ENCODE peak calls at places on chromosomes 3 and 15, in seven cellular contexts. P is GM12865, U is Calu3, X is endothelial cell, Q is WTC11, J is astrocyte of the spinal cord, M is heart right ventricle. Z is an unnamed sample.

GRCh38 chr15:59362339-59362738 is 10.3 kb downstream of the MYO1E start:
- DNase-seq in P (no peak), U (no peak), X (no peak), Q (no peak), J (no peak), M (no peak), Z (no peak)

GRCh38 chr3:186589856-186590579 is 19.5 kb downstream of the DNAJB11 start:
- DNase-seq in P (no peak), U (peak), X (no peak), Q (no peak), J (no peak), M (no peak), Z (no peak)

GRCh38 chr15:80944818-80945217 is 44.8 kb downstream of the MESD start:
- DNase-seq in P (no peak), U (no peak), X (no peak), Q (no peak), J (no peak), M (no peak), Z (no peak)

GRCh38 chr3:119240101-119240581 is 537 bp downstream of the B4GALT4 start:
- DNase-seq in P (no peak), U (peak), X (peak), Q (peak), J (peak), M (peak), Z (peak)

GRCh38 chr15:63597033-63597790 is at the start of gene FBXL22:
- DNase-seq in P (no peak), U (no peak), X (no peak), Q (no peak), J (peak), M (peak), Z (no peak)

GRCh38 chr3:67526246-67526645 is 128.2 kb downstream of the SUCLG2 start:
- DNase-seq in P (no peak), U (no peak), X (no peak), Q (no peak), J (peak), M (no peak), Z (no peak)

GRCh38 chr3:15023249-15023648 is 41.9 kb downstream of the MRPS25 start:
- DNase-seq in P (no peak), U (no peak), X (no peak), Q (no peak), J (no peak), M (no peak), Z (no peak)

GRCh38 chr3:115081444-115081843 is 65.6 kb downstream of the ZBTB20 start:
- DNase-seq in P (no peak), U (no peak), X (no peak), Q (no peak), J (no peak), M (no peak), Z (no peak)

GRCh38 chr15:70051948-70052633 is 45.6 kb downstream of the TLE3 start:
- DNase-seq in P (no peak), U (no peak), X (no peak), Q (no peak), J (no peak), M (no peak), Z (no peak)

GRCh38 chr3:5376761-5377160 is 189.3 kb downstream of the EDEM1 start:
- DNase-seq in P (peak), U (peak), X (no peak), Q (peak), J (no peak), M (no peak), Z (no peak)

GRCh38 chr3:136752046-136752326 is 192 bp downstream of the STAG1 start:
- DNase-seq in P (no peak), U (no peak), X (no peak), Q (no peak), J (no peak), M (no peak), Z (peak)

GRCh38 chr3:126667631-126668449 is 12.9 kb upstream of the TXNRD3 start:
- DNase-seq in P (no peak), U (peak), X (no peak), Q (no peak), J (no peak), M (no peak), Z (no peak)

GRCh38 chr3:55246016-55246415 is 241.1 kb downstream of the WNT5A start:
- DNase-seq in P (no peak), U (no peak), X (no peak), Q (no peak), J (peak), M (no peak), Z (no peak)

GRCh38 chr3:133038089-133038730 is at the start of gene TMEM108:
- DNase-seq in P (no peak), U (no peak), X (peak), Q (peak), J (peak), M (peak), Z (peak)

GRCh38 chr15:89217031-89217430 is 4.3 kb downstream of the RLBP1 start:
- DNase-seq in P (no peak), U (no peak), X (no peak), Q (no peak), J (no peak), M (no peak), Z (no peak)

GRCh38 chr15:41394924-41395323 is 7.4 kb downstream of the NDUFAF1 start:
- DNase-seq in P (no peak), U (no peak), X (no peak), Q (no peak), J (no peak), M (no peak), Z (no peak)

GRCh38 chr3:14328422-14328821 is 74.0 kb upstream of the SLC6A6 start:
- DNase-seq in P (no peak), U (no peak), X (no peak), Q (no peak), J (no peak), M (no peak), Z (no peak)

GRCh38 chr15:74789171-74789627 is 7.3 kb downstream of the CSK start:
- DNase-seq in P (peak), U (peak), X (no peak), Q (no peak), J (no peak), M (no peak), Z (no peak)

GRCh38 chr3:57530071-57530608 is 14.0 kb downstream of the DNAH12 start:
- DNase-seq in P (no peak), U (peak), X (no peak), Q (no peak), J (peak), M (no peak), Z (no peak)

GRCh38 chr15:34018021-34018645 is 20.9 kb downstream of the AVEN start:
- DNase-seq in P (no peak), U (no peak), X (no peak), Q (no peak), J (no peak), M (no peak), Z (no peak)

GRCh38 chr15:73951591-73951990 is 25.3 kb downstream of the LOXL1 start:
- DNase-seq in P (no peak), U (no peak), X (no peak), Q (no peak), J (no peak), M (no peak), Z (no peak)

GRCh38 chr15:66702770-66703539 is 919 bp downstream of the SMAD6 start:
- DNase-seq in P (no peak), U (no peak), X (peak), Q (peak), J (no peak), M (peak), Z (no peak)

GRCh38 chr15:91537868-91538267 is 315.6 kb upstream of the SLCO3A1 start:
- DNase-seq in P (no peak), U (no peak), X (no peak), Q (no peak), J (no peak), M (no peak), Z (no peak)

GRCh38 chr3:172321035-172321434 is 127.2 kb downstream of the GHSR start:
- DNase-seq in P (peak), U (no peak), X (no peak), Q (no peak), J (peak), M (no peak), Z (peak)

GRCh38 chr3:20658491-20658890 is 472.5 kb upstream of the SGO1 start:
- DNase-seq in P (no peak), U (no peak), X (no peak), Q (no peak), J (no peak), M (no peak), Z (no peak)

GRCh38 chr3:126261037-126261436 is 80.7 kb upstream of the ALDH1L1 start:
- DNase-seq in P (no peak), U (peak), X (no peak), Q (no peak), J (peak), M (peak), Z (no peak)

GRCh38 chr15:77221708-77222107 is 150.8 kb upstream of the TSPAN3 start:
- DNase-seq in P (no peak), U (no peak), X (no peak), Q (no peak), J (no peak), M (no peak), Z (no peak)
- TF ChIP-seq CTCF in P (no peak), U (no peak), X (no peak), Q (no peak), J (no peak), M (no peak), Z (no peak)

DNA sequence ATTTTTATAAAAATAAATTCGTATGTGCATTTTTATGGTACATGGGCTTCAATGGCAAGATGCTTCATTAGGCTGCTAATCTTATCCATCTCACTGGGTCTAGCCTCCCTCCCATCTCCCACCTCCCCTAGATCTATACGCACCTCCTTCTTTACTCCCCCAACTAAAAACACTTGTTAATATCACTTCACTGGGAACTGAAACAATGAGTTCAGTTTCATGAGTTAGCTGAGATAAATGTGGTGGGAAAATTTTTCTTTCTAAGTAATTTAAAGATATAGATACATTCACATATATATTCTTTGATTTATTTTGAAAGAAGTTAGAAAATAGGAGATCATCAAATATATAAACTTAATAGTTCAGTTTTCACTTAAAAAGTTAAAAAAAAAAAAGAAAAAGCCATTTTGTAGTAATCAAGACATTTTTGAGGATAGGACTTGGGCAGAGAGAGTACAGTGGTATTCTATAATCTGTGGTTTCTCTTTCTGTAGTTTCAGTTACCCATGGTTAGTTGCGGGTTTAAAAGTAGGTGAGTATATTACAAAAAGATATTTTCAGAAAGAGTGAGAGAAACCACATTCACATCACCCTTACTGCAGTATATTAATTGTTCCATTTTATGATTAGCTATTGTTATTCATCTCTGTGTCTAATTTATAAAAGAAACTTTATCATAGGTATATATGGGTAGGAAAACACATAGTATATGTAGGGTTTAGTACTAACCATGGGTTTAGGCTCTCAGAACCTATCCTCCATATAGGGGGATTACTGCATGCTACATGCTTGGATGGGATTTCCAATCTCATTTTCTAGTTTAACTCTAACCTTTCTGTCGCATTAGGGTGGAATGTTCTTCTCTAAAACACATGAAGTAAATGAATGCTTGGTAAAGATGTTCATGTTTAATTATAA is 316.0 kb upstream of the CBLB start:
- DNase-seq in P (peak), U (no peak), X (no peak), Q (no peak), J (no peak), M (no peak), Z (peak)
- TF ChIP-seq CTCF in P (no peak), U (no peak), X (no peak), Q (no peak), J (no peak), M (no peak), Z (no peak)

GRCh38 chr3:39467394-39468107 is at the start of gene MOBP:
- DNase-seq in P (no peak), U (no peak), X (no peak), Q (no peak), J (no peak), M (no peak), Z (no peak)

GRCh38 chr3:39460677-39461076 is 6.8 kb upstream of the MOBP start:
- DNase-seq in P (no peak), U (peak), X (no peak), Q (no peak), J (no peak), M (no peak), Z (no peak)

GRCh38 chr3:39466988-39467387 is 492 bp upstream of the MOBP start:
- DNase-seq in P (no peak), U (no peak), X (no peak), Q (no peak), J (no peak), M (no peak), Z (no peak)

GRCh38 chr3:39468108-39468436 is 592 bp downstream of the MOBP start:
- DNase-seq in P (no peak), U (no peak), X (no peak), Q (no peak), J (no peak), M (no peak), Z (no peak)

DNA sequence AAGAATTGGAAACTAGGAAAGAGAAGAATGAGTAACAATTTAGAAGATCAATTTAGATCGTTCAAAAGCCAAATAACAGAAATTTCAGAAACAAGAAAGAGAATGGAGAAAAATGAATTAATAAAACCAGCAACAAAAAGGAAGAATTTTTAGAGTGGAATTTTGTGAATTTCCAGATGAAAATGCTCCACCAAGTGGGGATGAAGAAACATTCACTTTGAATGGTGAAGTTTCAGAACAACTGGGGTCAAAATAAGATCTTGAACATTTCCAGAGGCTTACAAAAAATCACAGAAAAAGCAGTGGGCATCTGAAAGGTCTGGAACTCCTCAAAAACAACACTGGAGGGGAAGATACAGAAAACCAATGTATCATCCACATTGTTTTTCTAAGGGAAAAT is 4.2 kb upstream of the MOBP start:
- DNase-seq in P (no peak), U (no peak), X (no peak), Q (no peak), J (no peak), M (no peak), Z (no peak)
- TF ChIP-seq CTCF in P (no peak), U (no peak), X (no peak), Q (no peak), J (no peak), M (no peak), Z (no peak)

GRCh38 chr3:23052230-23053019 is 150.7 kb upstream of the UBE2E2 start:
- DNase-seq in P (peak), U (no peak), X (no peak), Q (peak), J (no peak), M (no peak), Z (no peak)

GRCh38 chr3:23055733-23056376 is 147.3 kb upstream of the UBE2E2 start:
- DNase-seq in P (peak), U (no peak), X (no peak), Q (no peak), J (peak), M (no peak), Z (no peak)

GRCh38 chr3:23046536-23046935 is 156.6 kb upstream of the UBE2E2 start:
- DNase-seq in P (no peak), U (no peak), X (no peak), Q (no peak), J (no peak), M (no peak), Z (no peak)

DNA sequence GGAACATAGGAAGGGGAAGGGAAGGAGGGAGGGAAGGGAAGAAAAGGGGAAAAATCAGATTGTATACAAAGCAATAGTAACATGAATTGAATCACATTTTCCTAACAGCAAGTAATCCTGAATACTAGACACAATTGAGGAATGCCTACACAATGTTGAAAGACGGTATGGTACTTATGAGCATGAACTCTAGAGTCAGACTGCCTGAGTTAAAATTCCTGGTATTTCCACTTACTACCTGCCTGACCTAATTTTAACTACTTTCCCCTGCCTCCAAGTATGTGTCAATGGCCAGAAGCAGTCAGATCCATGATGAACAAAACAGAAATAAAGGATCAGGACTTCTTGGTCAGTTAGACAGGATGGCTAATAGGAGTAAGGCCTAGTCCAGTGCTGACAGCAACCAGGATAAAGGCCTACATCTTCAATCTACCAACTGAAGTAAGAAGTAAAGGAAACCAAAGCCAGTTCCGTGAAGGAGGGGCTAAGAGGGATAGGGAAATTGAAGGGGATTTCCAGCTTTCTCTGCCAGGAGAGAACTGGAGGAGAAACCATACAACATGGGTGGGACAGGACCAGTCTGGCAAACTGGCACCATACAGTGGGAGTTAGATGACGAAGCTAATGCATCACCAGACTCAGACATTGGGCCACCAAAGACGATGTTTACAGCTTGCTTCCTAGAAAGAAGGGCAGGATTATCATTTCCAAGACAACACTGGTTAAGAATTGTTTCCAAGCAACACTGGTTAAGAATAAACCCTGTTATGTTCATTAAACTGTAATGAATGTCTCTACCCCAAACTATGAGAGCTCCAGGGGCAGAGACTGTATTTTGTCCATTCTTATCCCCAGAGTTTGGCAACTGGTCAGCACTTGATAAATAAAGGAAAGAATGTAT is 151.6 kb upstream of the UBE2E2 start:
- DNase-seq in P (peak), U (no peak), X (no peak), Q (no peak), J (no peak), M (no peak), Z (no peak)
- TF ChIP-seq CTCF in P (no peak), U (no peak), X (no peak), Q (no peak), J (no peak), M (no peak), Z (no peak)

GRCh38 chr3:4314688-4315087 is 11.5 kb downstream of the SETMAR start:
- DNase-seq in P (no peak), U (no peak), X (no peak), Q (no peak), J (no peak), M (no peak), Z (no peak)
- TF ChIP-seq CTCF in P (peak), U (no peak), X (peak), Q (no peak), J (peak), M (no peak), Z (peak)

DNA sequence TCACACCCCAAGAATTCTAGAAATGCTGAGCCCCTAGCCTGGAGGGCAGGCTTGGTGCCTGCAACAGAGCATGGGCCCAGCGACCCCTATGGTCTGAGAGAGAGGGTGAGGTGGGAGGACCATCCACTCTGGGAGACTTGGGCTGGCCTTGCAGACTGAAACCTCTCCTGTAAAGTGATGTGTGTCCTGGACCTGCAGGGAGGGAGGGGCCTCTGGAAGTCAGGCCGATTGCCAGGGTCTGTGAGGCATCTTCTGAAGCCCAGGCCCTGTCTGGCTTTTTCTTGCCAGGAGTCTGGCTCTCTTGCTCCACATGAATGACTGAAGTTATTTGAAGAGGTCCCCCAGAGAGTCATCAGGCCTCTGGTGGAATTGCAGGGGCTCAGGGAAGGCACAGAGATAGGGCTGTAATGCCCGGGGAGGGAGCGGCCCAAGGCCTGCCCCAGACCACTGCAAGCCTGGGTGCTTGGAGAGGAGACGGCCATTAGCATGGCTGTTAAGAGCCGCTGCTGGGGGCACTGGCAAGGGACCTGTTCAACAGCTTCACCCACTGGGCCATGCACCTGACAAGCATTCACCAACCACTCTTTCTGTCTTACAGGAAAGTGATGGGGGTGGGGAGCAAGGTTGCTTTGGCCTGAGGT is 56.0 kb upstream of the CHRNA7 start:
- DNase-seq in P (no peak), U (no peak), X (no peak), Q (peak), J (no peak), M (no peak), Z (no peak)
- TF ChIP-seq CTCF in P (no peak), U (no peak), X (no peak), Q (no peak), J (no peak), M (no peak), Z (no peak)

DNA sequence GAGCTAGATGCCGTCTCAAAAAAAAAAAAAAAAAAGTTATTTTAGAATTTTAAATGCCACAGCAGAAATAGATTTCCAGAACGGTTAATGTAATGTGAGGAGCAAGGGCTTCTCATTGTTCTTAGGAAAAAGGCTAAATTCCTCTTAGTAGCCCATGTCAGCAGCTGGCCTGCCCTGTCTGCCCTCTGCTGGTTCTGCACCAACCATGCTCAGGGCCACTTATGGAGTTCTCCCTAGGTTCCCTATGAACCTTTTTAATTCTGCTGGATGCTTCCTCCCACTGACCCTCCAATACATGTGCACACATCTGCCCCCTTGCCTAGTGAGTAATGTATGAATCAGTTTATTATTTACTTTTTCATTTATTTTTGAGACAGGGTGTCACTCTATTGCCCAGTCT is 32.2 kb upstream of the DPPA4 start:
- DNase-seq in P (no peak), U (no peak), X (peak), Q (peak), J (no peak), M (no peak), Z (no peak)
- TF ChIP-seq CTCF in P (no peak), U (no peak), X (peak), Q (no peak), J (no peak), M (no peak), Z (no peak)

GRCh38 chr3:140129885-140130284 is 194.9 kb downstream of the CLSTN2 start:
- DNase-seq in P (no peak), U (no peak), X (no peak), Q (no peak), J (no peak), M (no peak), Z (no peak)

GRCh38 chr3:140134231-140134630 is 199.2 kb downstream of the CLSTN2 start:
- DNase-seq in P (no peak), U (no peak), X (no peak), Q (no peak), J (no peak), M (no peak), Z (no peak)

GRCh38 chr3:140131895-140132294 is 196.9 kb downstream of the CLSTN2 start:
- DNase-seq in P (no peak), U (no peak), X (no peak), Q (no peak), J (no peak), M (no peak), Z (no peak)

GRCh38 chr3:140128217-140129137 is 193.5 kb downstream of the CLSTN2 start:
- DNase-seq in P (peak), U (peak), X (peak), Q (peak), J (no peak), M (peak), Z (peak)
- TF ChIP-seq CTCF in P (peak), U (peak), X (peak), Q (peak), J (peak), M (peak), Z (peak)

Z was measured in GM13977.